ENCODE peak calls at places on chromosomes 12 and 14, in eight cellular contexts. X is stimulated activated CD8-positive, alpha-beta memory T cell treated with anti-CD3 and anti-CD28 coated beads, Interleukin-12 subunit alpha, Interleukin-12 subunit beta, amount 100 ng/mL, for 1 hour; K is T47D; U is GM18507; C is naive thymus-derived CD8-positive, alpha-beta T cell; Z is memory B cell; O is GM04504; W is type B pancreatic cell. F is an unnamed sample.

GRCh38 chr12:53097207-53097563 is 282 bp upstream of the IGFBP6 start:
- DNase-seq in O (peak), Z (no peak), U (no peak), C (no peak), W (no peak), X (no peak), K (no peak), F (no peak)

GRCh38 chr12:123934829-123935228 is 37.8 kb downstream of the CCDC92 start:
- DNase-seq in C (no peak), W (no peak), Z (no peak), K (no peak), X (no peak), O (peak), U (no peak), F (no peak)

GRCh38 chr12:104715562-104716182 is 242.4 kb downstream of the SLC41A2 start:
- DNase-seq in O (no peak), K (no peak), C (no peak), X (no peak), W (no peak), Z (no peak), U (no peak), F (no peak)

GRCh38 chr12:116459921-116460666 is 99.1 kb upstream of the MAP1LC3B2 start:
- DNase-seq in W (no peak), O (no peak), X (no peak), C (no peak), U (no peak), K (peak), Z (no peak), F (no peak)

GRCh38 chr12:88453323-88453722 is 126.9 kb downstream of the KITLG start:
- DNase-seq in Z (no peak), X (no peak), O (no peak), W (no peak), U (no peak), C (no peak), K (no peak), F (no peak)

GRCh38 chr12:106693421-106693820 is 81.1 kb upstream of the RIC8B start:
- DNase-seq in O (no peak), W (no peak), X (no peak), K (no peak), Z (no peak), C (no peak), U (no peak), F (no peak)

GRCh38 chr14:39102265-39102968 is 618 bp downstream of the SEC23A start:
- DNase-seq in K (no peak), X (no peak), C (no peak), U (no peak), Z (peak), W (no peak), O (peak), F (no peak)

GRCh38 chr12:118060301-118061010 is 523 bp downstream of the WSB2 start:
- DNase-seq in X (no peak), O (no peak), C (peak), K (peak), Z (no peak), W (peak), U (peak), F (peak)

GRCh38 chr12:106112094-106112822 is 26.5 kb downstream of the NUAK1 start:
- DNase-seq in K (no peak), X (no peak), U (no peak), C (no peak), Z (no peak), W (no peak), O (no peak), F (no peak)

GRCh38 chr12:24600996-24601395 is 347.9 kb downstream of the BCAT1 start:
- DNase-seq in U (no peak), W (no peak), X (no peak), O (peak), K (no peak), Z (no peak), C (no peak), F (no peak)

GRCh38 chr14:64708148-64709004 is 4.2 kb downstream of the PLEKHG3 start:
- DNase-seq in K (no peak), X (no peak), U (no peak), C (no peak), W (no peak), O (no peak), Z (no peak), F (no peak)

GRCh38 chr12:98058838-98059237 is 456.6 kb upstream of the TMPO start:
- DNase-seq in O (no peak), X (no peak), C (no peak), U (no peak), W (no peak), Z (no peak), K (no peak), F (no peak)

F was measured in activated CD8-positive, alpha-beta memory T cell treated with anti-CD3 and anti-CD28 coated beads, Interleukin-2, amount 50 U/mL, for 4 hours.